ENCODE peak calls at places on chromosomes 7 and 10, in eight cellular contexts. One of them, this sample, is unnamed.

GRCh38 chr7:151247016-151247580 is 1.4 kb downstream of the SMARCD3 start:
- DNase-seq in coronary artery: no peak
- DNase-seq in stomach: no peak
- DNase-seq in AG09309: no peak
- DNase-seq in AG04450: no peak
- DNase-seq in tibial artery: no peak
- DNase-seq in tibial nerve: no peak
- DNase-seq in A549: no peak
- DNase-seq in this sample: no peak

GRCh38 chr10:86535057-86535882 is 13.7 kb upstream of the WAPL start:
- DNase-seq in coronary artery: peak
- DNase-seq in stomach: peak
- DNase-seq in AG09309: no peak
- DNase-seq in AG04450: no peak
- DNase-seq in tibial artery: peak
- DNase-seq in tibial nerve: peak
- DNase-seq in A549: peak
- DNase-seq in this sample: no peak

GRCh38 chr10:78964952-78965633 is 103.7 kb upstream of the ZMIZ1 start:
- DNase-seq in coronary artery: no peak
- DNase-seq in stomach: peak
- DNase-seq in AG09309: no peak
- DNase-seq in AG04450: no peak
- DNase-seq in tibial artery: no peak
- DNase-seq in tibial nerve: no peak
- DNase-seq in A549: peak
- DNase-seq in this sample: peak

GRCh38 chr10:104274762-104275721 is 6.1 kb downstream of the GSTO2 start:
- DNase-seq in coronary artery: no peak
- DNase-seq in stomach: peak
- DNase-seq in AG09309: no peak
- DNase-seq in AG04450: no peak
- DNase-seq in tibial artery: no peak
- DNase-seq in tibial nerve: no peak
- DNase-seq in A549: peak
- DNase-seq in this sample: no peak

GRCh38 chr7:97019710-97020109 is 4.9 kb downstream of the DLX5 start:
- DNase-seq in coronary artery: no peak
- DNase-seq in stomach: no peak
- DNase-seq in AG09309: no peak
- DNase-seq in AG04450: no peak
- DNase-seq in tibial artery: no peak
- DNase-seq in tibial nerve: no peak
- DNase-seq in A549: no peak
- DNase-seq in this sample: no peak

GRCh38 chr7:92293887-92294616 is 48.3 kb downstream of the ANKIB1 start:
- DNase-seq in coronary artery: no peak
- DNase-seq in stomach: no peak
- DNase-seq in AG09309: no peak
- DNase-seq in AG04450: no peak
- DNase-seq in tibial artery: no peak
- DNase-seq in tibial nerve: no peak
- DNase-seq in A549: no peak
- DNase-seq in this sample: no peak

GRCh38 chr7:105829681-105830322 is 46.6 kb downstream of the ATXN7L1 start:
- DNase-seq in coronary artery: no peak
- DNase-seq in stomach: no peak
- DNase-seq in AG09309: no peak
- DNase-seq in AG04450: no peak
- DNase-seq in tibial artery: no peak
- DNase-seq in tibial nerve: no peak
- DNase-seq in A549: no peak
- DNase-seq in this sample: no peak

GRCh38 chr7:142872106-142872675 is 13.4 kb downstream of the TRPV6 start:
- DNase-seq in coronary artery: peak
- DNase-seq in stomach: no peak
- DNase-seq in AG09309: no peak
- DNase-seq in AG04450: no peak
- DNase-seq in tibial artery: no peak
- DNase-seq in tibial nerve: no peak
- DNase-seq in A549: no peak
- DNase-seq in this sample: no peak

GRCh38 chr7:68319061-68319460 is 1279.2 kb upstream of the AUTS2 start:
- DNase-seq in coronary artery: no peak
- DNase-seq in stomach: no peak
- DNase-seq in AG09309: no peak
- DNase-seq in AG04450: no peak
- DNase-seq in tibial artery: no peak
- DNase-seq in tibial nerve: no peak
- DNase-seq in A549: no peak
- DNase-seq in this sample: no peak

GRCh38 chr7:130960208-130960988 is 226.4 kb upstream of the KLF14 start:
- DNase-seq in coronary artery: no peak
- DNase-seq in stomach: no peak
- DNase-seq in AG09309: peak
- DNase-seq in AG04450: peak
- DNase-seq in tibial artery: no peak
- DNase-seq in tibial nerve: no peak
- DNase-seq in A549: peak
- DNase-seq in this sample: peak
- TF ChIP-seq CTCF in coronary artery: no peak
- TF ChIP-seq CTCF in stomach: no peak
- TF ChIP-seq CTCF in AG09309: no peak
- TF ChIP-seq CTCF in AG04450: no peak
- TF ChIP-seq CTCF in tibial artery: no peak
- TF ChIP-seq CTCF in tibial nerve: no peak
- TF ChIP-seq CTCF in A549: no peak
- TF ChIP-seq CTCF in this sample: no peak

GRCh38 chr7:39952378-39952777 is 2.3 kb downstream of the CDK13 start:
- DNase-seq in coronary artery: no peak
- DNase-seq in stomach: no peak
- DNase-seq in AG09309: no peak
- DNase-seq in AG04450: no peak
- DNase-seq in tibial artery: no peak
- DNase-seq in tibial nerve: no peak
- DNase-seq in A549: no peak
- DNase-seq in this sample: no peak

GRCh38 chr7:39952791-39953190 is 2.7 kb downstream of the CDK13 start:
- DNase-seq in coronary artery: no peak
- DNase-seq in stomach: no peak
- DNase-seq in AG09309: no peak
- DNase-seq in AG04450: no peak
- DNase-seq in tibial artery: no peak
- DNase-seq in tibial nerve: no peak
- DNase-seq in A549: no peak
- DNase-seq in this sample: no peak

GRCh38 chr7:39951943-39952194 is 1.8 kb downstream of the CDK13 start:
- DNase-seq in coronary artery: no peak
- DNase-seq in stomach: no peak
- DNase-seq in AG09309: no peak
- DNase-seq in AG04450: no peak
- DNase-seq in tibial artery: no peak
- DNase-seq in tibial nerve: no peak
- DNase-seq in A549: no peak
- DNase-seq in this sample: no peak

GRCh38 chr7:39958038-39958437 is 8.0 kb downstream of the CDK13 start:
- DNase-seq in coronary artery: no peak
- DNase-seq in stomach: no peak
- DNase-seq in AG09309: no peak
- DNase-seq in AG04450: no peak
- DNase-seq in tibial artery: no peak
- DNase-seq in tibial nerve: no peak
- DNase-seq in A549: no peak
- DNase-seq in this sample: no peak

DNA sequence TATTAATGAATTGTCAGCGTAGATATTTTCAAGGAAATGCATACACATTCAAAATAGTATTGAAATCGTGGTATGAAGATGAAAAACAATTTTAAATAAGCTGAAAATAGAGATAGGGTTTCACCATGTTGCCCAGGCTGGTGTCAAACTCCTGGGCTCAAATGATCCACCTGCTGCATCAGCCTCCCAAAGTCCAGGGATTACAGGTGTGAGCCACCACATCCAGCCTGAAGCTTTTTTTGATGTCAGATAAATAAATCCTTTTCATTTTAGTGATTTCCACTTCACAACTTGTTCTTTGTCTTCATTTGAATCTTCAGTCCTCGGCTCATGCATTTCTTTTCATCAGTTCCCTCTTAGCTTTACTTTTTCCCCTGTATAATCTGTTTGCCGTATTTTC is 4.6 kb downstream of the CDK13 start:
- DNase-seq in coronary artery: no peak
- DNase-seq in stomach: no peak
- DNase-seq in AG09309: no peak
- DNase-seq in AG04450: no peak
- DNase-seq in tibial artery: no peak
- DNase-seq in tibial nerve: no peak
- DNase-seq in A549: no peak
- DNase-seq in this sample: no peak
- H3K4me3 ChIP-seq in coronary artery: peak
- H3K4me3 ChIP-seq in stomach: no peak
- H3K4me3 ChIP-seq in AG09309: no peak
- H3K4me3 ChIP-seq in AG04450: no peak
- H3K4me3 ChIP-seq in tibial artery: no peak
- H3K4me3 ChIP-seq in tibial nerve: no peak
- H3K4me3 ChIP-seq in A549: no peak
- H3K4me3 ChIP-seq in this sample: no peak

GRCh38 chr7:102300643-102301211 is 14.1 kb downstream of the SH2B2 start:
- DNase-seq in coronary artery: no peak
- DNase-seq in stomach: no peak
- DNase-seq in AG09309: no peak
- DNase-seq in AG04450: no peak
- DNase-seq in tibial artery: no peak
- DNase-seq in tibial nerve: no peak
- DNase-seq in A549: no peak
- DNase-seq in this sample: no peak
- TF ChIP-seq CTCF in coronary artery: no peak
- TF ChIP-seq CTCF in stomach: no peak
- TF ChIP-seq CTCF in AG09309: no peak
- TF ChIP-seq CTCF in AG04450: no peak
- TF ChIP-seq CTCF in tibial artery: no peak
- TF ChIP-seq CTCF in tibial nerve: no peak
- TF ChIP-seq CTCF in A549: no peak
- TF ChIP-seq CTCF in this sample: peak

DNA sequence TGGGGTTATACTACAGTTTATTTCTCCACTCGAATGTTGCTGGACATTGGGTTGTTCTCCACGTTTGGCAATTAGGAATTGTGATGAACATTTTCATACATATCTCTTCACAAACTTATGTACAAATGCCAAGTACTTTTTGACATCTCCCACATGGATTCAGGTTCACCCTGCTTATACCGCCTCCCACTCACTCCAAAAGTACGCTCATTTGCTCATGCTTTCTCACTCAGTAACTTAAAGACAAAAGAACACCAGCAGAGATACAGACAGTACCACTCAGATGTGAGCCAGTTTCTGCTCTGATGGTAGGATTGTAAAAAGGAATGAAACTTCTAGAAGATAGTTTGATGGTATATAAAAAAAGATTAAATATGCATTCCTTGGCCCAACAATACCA is 60.2 kb downstream of the GFRA1 start:
- DNase-seq in coronary artery: no peak
- DNase-seq in stomach: no peak
- DNase-seq in AG09309: no peak
- DNase-seq in AG04450: no peak
- DNase-seq in tibial artery: no peak
- DNase-seq in tibial nerve: no peak
- DNase-seq in A549: no peak
- DNase-seq in this sample: no peak
- H3K4me3 ChIP-seq in coronary artery: no peak
- H3K4me3 ChIP-seq in stomach: no peak
- H3K4me3 ChIP-seq in AG09309: no peak
- H3K4me3 ChIP-seq in AG04450: no peak
- H3K4me3 ChIP-seq in tibial artery: no peak
- H3K4me3 ChIP-seq in tibial nerve: no peak
- H3K4me3 ChIP-seq in A549: no peak
- H3K4me3 ChIP-seq in this sample: no peak

DNA sequence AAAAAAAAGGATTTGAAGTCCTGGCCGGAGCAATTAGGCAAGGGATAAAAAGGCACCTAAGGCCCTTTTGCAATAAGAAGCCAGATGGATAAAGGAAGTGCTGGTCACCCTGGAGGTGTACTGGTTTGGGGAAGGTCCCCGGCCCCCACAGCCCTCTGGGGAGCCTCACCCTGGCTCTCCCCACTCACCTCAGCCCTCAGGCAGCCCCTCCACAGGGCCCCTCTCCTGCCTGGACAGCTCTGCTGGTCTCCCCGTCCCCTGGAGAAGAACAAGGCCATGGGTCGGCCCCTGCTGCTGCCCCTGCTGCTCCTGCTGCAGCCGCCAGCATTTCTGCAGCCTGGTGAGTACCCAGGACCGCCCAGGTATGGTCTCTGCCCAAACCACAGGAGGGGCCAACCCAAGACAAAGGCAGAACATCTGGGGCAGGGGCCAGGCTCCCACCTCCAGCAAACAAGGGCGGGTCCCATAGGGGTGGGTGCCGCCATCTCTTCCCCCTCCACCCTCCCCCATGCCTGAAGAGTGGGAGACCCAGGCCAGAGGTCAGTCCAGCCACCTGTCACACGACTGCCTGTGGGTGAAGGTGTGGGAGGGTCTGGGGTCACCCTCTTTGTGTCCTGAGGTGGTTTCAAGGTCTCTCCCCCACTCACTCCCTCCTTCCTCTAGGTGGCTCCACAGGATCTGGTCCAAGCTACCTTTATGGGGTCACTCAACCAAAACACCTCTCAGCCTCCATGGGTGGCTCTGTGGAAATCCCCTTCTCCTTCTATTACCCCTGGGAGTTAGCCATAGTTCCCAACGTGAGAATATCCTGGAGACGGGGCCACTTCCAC is at the start of gene PILRB:
- DNase-seq in coronary artery: no peak
- DNase-seq in stomach: no peak
- DNase-seq in AG09309: no peak
- DNase-seq in AG04450: no peak
- DNase-seq in tibial artery: no peak
- DNase-seq in tibial nerve: no peak
- DNase-seq in A549: no peak
- DNase-seq in this sample: no peak
- TF ChIP-seq CTCF in coronary artery: no peak
- TF ChIP-seq CTCF in stomach: no peak
- TF ChIP-seq CTCF in AG09309: no peak
- TF ChIP-seq CTCF in AG04450: no peak
- TF ChIP-seq CTCF in tibial artery: no peak
- TF ChIP-seq CTCF in tibial nerve: no peak
- TF ChIP-seq CTCF in A549: no peak
- TF ChIP-seq CTCF in this sample: no peak